ENCODE peak calls at places on chromosomes 16 and 17, in seven cellular contexts. Z, L, U, I, C, A and P are unnamed samples.

GRCh38 chr16:79261461-79261860 is 339.1 kb downstream of the MAF start:
- DNase-seq in Z (no peak), L (peak), U (peak), I (no peak), C (no peak), A (peak), P (no peak)

GRCh38 chr16:22055881-22056280 is 36.5 kb upstream of the VWA3A start:
- DNase-seq in Z (no peak), L (no peak), U (peak), I (no peak), C (no peak), A (no peak), P (no peak)

GRCh38 chr16:1474471-1474795 is 395 bp downstream of the CLCN7 start:
- DNase-seq in Z (no peak), L (no peak), U (no peak), I (no peak), C (no peak), A (no peak), P (no peak)

GRCh38 chr17:50626037-50626574 is 8.6 kb upstream of the ABCC3 start:
- DNase-seq in Z (peak), L (peak), U (peak), I (peak), C (peak), A (peak), P (peak)

GRCh38 chr17:42623732-42624596 is 14.5 kb downstream of the TUBG1 start:
- DNase-seq in Z (no peak), L (no peak), U (no peak), I (no peak), C (no peak), A (no peak), P (peak)

GRCh38 chr17:40027614-40028012 is 12.4 kb downstream of the CSF3 start:
- DNase-seq in Z (no peak), L (no peak), U (no peak), I (no peak), C (no peak), A (no peak), P (no peak)

GRCh38 chr17:79981661-79982101 is 54.0 kb downstream of the TBC1D16 start:
- DNase-seq in Z (no peak), L (no peak), U (no peak), I (peak), C (no peak), A (no peak), P (no peak)

GRCh38 chr17:73227379-73227778 is 34.3 kb downstream of the CPSF4L start:
- DNase-seq in Z (no peak), L (no peak), U (no peak), I (no peak), C (no peak), A (no peak), P (no peak)

GRCh38 chr17:45234641-45235040 is 13.0 kb downstream of the FMNL1 start:
- DNase-seq in Z (no peak), L (no peak), U (peak), I (no peak), C (peak), A (no peak), P (no peak)

GRCh38 chr17:80758793-80759673 is 214.4 kb downstream of the RPTOR start:
- DNase-seq in Z (no peak), L (no peak), U (no peak), I (no peak), C (no peak), A (no peak), P (no peak)

GRCh38 chr16:50960517-50961202 is 190.4 kb downstream of the SALL1 start:
- DNase-seq in Z (no peak), L (no peak), U (no peak), I (no peak), C (no peak), A (no peak), P (no peak)

GRCh38 chr16:31695667-31696066 is 168.0 kb downstream of the AHSP start:
- DNase-seq in Z (no peak), L (no peak), U (no peak), I (no peak), C (peak), A (no peak), P (no peak)

GRCh38 chr16:259226-259625 is 16.5 kb downstream of the RGS11 start:
- DNase-seq in Z (no peak), L (no peak), U (no peak), I (no peak), C (no peak), A (no peak), P (no peak)

GRCh38 chr16:53054670-53055485 is at the start of gene CHD9:
- DNase-seq in Z (peak), L (peak), U (peak), I (peak), C (peak), A (peak), P (peak)

GRCh38 chr17:2862197-2862596 is 66.0 kb downstream of the RAP1GAP2 start:
- DNase-seq in Z (no peak), L (no peak), U (no peak), I (no peak), C (no peak), A (no peak), P (no peak)

GRCh38 chr17:4003501-4004421 is 39.5 kb upstream of the ATP2A3 start:
- DNase-seq in Z (no peak), L (no peak), U (no peak), I (no peak), C (no peak), A (no peak), P (no peak)

GRCh38 chr17:28743243-28744103 is at the start of gene TRAF4:
- DNase-seq in Z (peak), L (peak), U (peak), I (peak), C (peak), A (peak), P (peak)

GRCh38 chr17:73770115-73770848 is 126.0 kb upstream of the SDK2 start:
- DNase-seq in Z (no peak), L (peak), U (peak), I (peak), C (no peak), A (no peak), P (peak)

GRCh38 chr17:74842146-74842598 is 17.5 kb downstream of the GRIN2C start:
- DNase-seq in Z (no peak), L (no peak), U (no peak), I (no peak), C (no peak), A (no peak), P (peak)

GRCh38 chr17:35002876-35003551 is 22.7 kb downstream of the LIG3 start:
- DNase-seq in Z (no peak), L (no peak), U (no peak), I (no peak), C (no peak), A (no peak), P (peak)

GRCh38 chr17:78241277-78242023 is 10.0 kb downstream of the TMEM235 start:
- DNase-seq in Z (peak), L (no peak), U (peak), I (no peak), C (peak), A (no peak), P (peak)

GRCh38 chr17:65055280-65055707 is 1.2 kb downstream of the GNA13 start:
- DNase-seq in Z (no peak), L (no peak), U (no peak), I (no peak), C (peak), A (no peak), P (no peak)

GRCh38 chr17:18381158-18381952 is 3.8 kb downstream of the EVPLL start:
- DNase-seq in Z (no peak), L (no peak), U (no peak), I (no peak), C (no peak), A (no peak), P (no peak)

GRCh38 chr17:4504188-4504587 is 5.5 kb downstream of the SPNS2 start:
- DNase-seq in Z (no peak), L (no peak), U (no peak), I (no peak), C (peak), A (no peak), P (no peak)

GRCh38 chr17:73211745-73212144 is 18.9 kb downstream of the COG1 start:
- DNase-seq in Z (no peak), L (no peak), U (no peak), I (no peak), C (no peak), A (no peak), P (no peak)

GRCh38 chr17:28469376-28469775 is 4.1 kb upstream of the SLC13A2 start:
- DNase-seq in Z (no peak), L (no peak), U (no peak), I (no peak), C (no peak), A (no peak), P (no peak)

GRCh38 chr17:50055055-50055425 is 870 bp upstream of the ITGA3 start:
- DNase-seq in Z (no peak), L (no peak), U (peak), I (no peak), C (no peak), A (no peak), P (no peak)

GRCh38 chr16:46747777-46748651 is at the start of gene MYLK3:
- DNase-seq in Z (no peak), L (no peak), U (peak), I (no peak), C (no peak), A (no peak), P (no peak)

GRCh38 chr16:1433263-1433560 is 2.3 kb downstream of the PERCC1 start:
- DNase-seq in Z (no peak), L (no peak), U (no peak), I (no peak), C (no peak), A (no peak), P (no peak)

GRCh38 chr16:84252214-84252613 is 12.4 kb upstream of the KCNG4 start:
- DNase-seq in Z (no peak), L (no peak), U (no peak), I (no peak), C (no peak), A (no peak), P (no peak)

GRCh38 chr17:364766-365165 is 12.2 kb upstream of the RPH3AL start:
- DNase-seq in Z (no peak), L (no peak), U (no peak), I (no peak), C (no peak), A (no peak), P (no peak)

GRCh38 chr16:85838381-85838780 is 38.9 kb downstream of the COX4I1 start:
- DNase-seq in Z (no peak), L (no peak), U (no peak), I (no peak), C (no peak), A (no peak), P (no peak)

GRCh38 chr17:74512624-74513084 is 18.6 kb downstream of the CD300LB start:
- DNase-seq in Z (peak), L (no peak), U (peak), I (no peak), C (no peak), A (no peak), P (no peak)

GRCh38 chr16:22898874-22899348 is 84.9 kb downstream of the HS3ST2 start:
- DNase-seq in Z (peak), L (peak), U (peak), I (peak), C (peak), A (peak), P (peak)

GRCh38 chr17:288802-289356 is 63.7 kb downstream of the RPH3AL start:
- DNase-seq in Z (no peak), L (peak), U (no peak), I (peak), C (no peak), A (no peak), P (no peak)

GRCh38 chr17:80847506-80848230 is 144.0 kb upstream of the CHMP6 start:
- DNase-seq in Z (no peak), L (no peak), U (no peak), I (no peak), C (no peak), A (no peak), P (no peak)

GRCh38 chr16:55120408-55120807 is 189.7 kb downstream of the IRX5 start:
- DNase-seq in Z (no peak), L (no peak), U (peak), I (no peak), C (no peak), A (no peak), P (no peak)
- TF ChIP-seq CTCF in Z (no peak), L (no peak), U (no peak), I (no peak), C (no peak), A (peak), P (no peak)

GRCh38 chr16:59887856-59888255 is 1153.7 kb upstream of the GOT2 start:
- DNase-seq in Z (no peak), L (no peak), U (no peak), I (no peak), C (no peak), A (no peak), P (no peak)

GRCh38 chr16:59881366-59881765 is 1147.2 kb upstream of the GOT2 start:
- DNase-seq in Z (no peak), L (no peak), U (no peak), I (no peak), C (no peak), A (no peak), P (no peak)

GRCh38 chr16:59880626-59881025 is 1146.5 kb upstream of the GOT2 start:
- DNase-seq in Z (no peak), L (no peak), U (no peak), I (no peak), C (no peak), A (no peak), P (no peak)

GRCh38 chr16:59886021-59886420 is 1151.9 kb upstream of the GOT2 start:
- DNase-seq in Z (peak), L (peak), U (no peak), I (no peak), C (no peak), A (no peak), P (peak)
- TF ChIP-seq CTCF in Z (no peak), L (no peak), U (no peak), I (no peak), C (no peak), A (no peak), P (no peak)

DNA sequence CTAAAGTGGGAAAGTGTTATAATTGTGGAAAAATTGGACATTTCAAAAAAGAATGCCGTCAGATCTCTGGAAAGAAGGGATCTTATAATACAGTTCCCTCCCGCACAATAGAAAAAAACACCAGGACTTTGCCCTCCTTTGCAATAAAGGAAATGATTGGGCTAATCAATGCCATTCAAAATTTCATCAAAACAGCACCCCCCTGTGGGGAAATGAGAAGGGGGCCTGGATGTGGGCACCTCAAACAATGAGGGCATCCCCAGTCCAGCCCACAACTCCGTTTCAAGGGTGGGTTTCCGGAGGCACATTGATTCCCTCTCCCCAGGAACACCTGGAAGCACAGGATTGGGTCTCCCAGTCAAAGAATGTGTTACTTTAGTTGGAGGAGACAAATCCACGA is 26.1 kb downstream of the CD300LG start:
- DNase-seq in Z (no peak), L (no peak), U (no peak), I (no peak), C (no peak), A (no peak), P (no peak)
- TF ChIP-seq CTCF in Z (peak), L (no peak), U (no peak), I (no peak), C (peak), A (no peak), P (peak)

GRCh38 chr16:89574681-89575246 is 794 bp upstream of the CPNE7 start:
- DNase-seq in Z (peak), L (no peak), U (peak), I (no peak), C (peak), A (peak), P (peak)
- TF ChIP-seq CTCF in Z (peak), L (peak), U (peak), I (no peak), C (peak), A (peak), P (peak)

GRCh38 chr17:6427284-6427781 is 7.6 kb downstream of the AIPL1 start:
- DNase-seq in Z (peak), L (no peak), U (no peak), I (no peak), C (no peak), A (no peak), P (peak)
- TF ChIP-seq CTCF in Z (peak), L (no peak), U (no peak), I (no peak), C (peak), A (no peak), P (peak)

DNA sequence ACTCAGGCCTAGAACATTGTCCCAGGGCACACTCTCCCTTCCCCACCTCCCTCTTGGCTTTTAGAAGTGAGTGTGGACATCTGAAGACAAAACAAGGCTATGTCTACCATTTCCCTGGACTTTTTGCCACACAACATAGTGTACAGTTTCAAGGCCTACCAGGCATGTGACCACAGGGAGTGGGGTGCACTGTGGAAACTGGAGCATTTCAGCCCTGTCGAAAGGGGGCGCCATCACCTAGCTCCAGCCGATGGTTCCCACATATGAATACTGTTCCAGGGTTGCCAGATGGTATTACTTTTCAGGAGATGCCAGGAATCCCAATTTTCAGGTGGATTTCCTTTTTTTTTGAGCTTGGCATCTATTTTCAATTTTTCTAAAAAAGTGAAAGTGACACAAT is 140.7 kb downstream of the KATNIP start:
- DNase-seq in Z (peak), L (no peak), U (no peak), I (no peak), C (peak), A (peak), P (peak)
- TF ChIP-seq CTCF in Z (peak), L (peak), U (peak), I (no peak), C (peak), A (peak), P (peak)

DNA sequence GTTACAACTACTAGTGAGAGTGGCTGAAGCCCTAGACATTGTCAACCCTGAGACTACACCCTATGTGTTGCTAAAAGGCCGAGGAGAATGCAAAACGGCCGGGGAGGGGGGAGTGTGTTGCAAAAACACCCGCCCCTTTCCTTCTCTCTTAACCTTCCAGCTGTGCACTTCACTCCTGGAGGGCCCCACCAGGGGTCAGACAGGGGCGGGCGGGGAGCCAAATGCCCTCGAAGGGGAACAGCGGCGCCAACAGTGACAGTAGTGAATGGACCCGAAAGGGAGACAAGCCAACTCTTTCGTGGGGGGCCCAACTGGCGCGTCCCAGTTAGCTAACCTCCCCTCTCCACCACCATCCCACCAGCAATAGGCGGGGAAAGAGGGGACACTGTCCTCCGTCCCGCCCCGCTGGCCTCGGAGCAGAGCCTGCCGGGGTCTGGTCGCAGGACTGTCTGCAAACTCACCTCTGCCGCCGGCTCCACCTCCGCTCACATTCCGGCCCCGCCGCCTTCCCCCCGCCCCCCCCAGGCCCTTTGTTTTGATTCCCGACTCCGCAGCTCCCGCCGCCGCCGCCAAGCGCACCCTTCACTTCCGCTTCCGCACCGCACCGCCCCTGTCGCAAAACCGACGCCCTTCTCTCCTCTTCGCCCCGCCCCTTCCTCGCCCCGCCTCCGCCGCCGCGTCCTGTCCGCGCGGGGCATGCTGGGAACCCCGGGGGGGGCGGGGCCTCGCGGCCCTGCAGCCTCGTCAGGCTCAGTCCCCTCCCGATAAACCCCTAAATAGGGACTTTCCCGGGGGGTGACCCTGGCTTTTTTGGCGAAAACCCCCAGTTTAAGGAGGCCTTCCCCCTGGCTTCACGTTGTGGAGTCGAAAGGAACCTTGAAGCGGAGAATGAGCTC is at the start of gene MARF1:
- DNase-seq in Z (peak), L (peak), U (peak), I (peak), C (peak), A (peak), P (peak)
- TF ChIP-seq CTCF in Z (peak), L (peak), U (peak), I (no peak), C (peak), A (peak), P (peak)